ENCODE peak calls at places on chromosomes 12 and 14, in seven cellular contexts. L, W, M, B, U, C and T are unnamed samples.

GRCh38 chr14:102776761-102777710 is at the start of gene TRAF3:
- DNase-seq in B (no peak), L (no peak), U (no peak), M (no peak), C (peak), W (peak), T (peak)

GRCh38 chr14:99265571-99265970 is 6.4 kb downstream of the BCL11B start:
- DNase-seq in U (no peak), W (no peak), C (no peak), M (no peak), L (no peak), B (no peak), T (no peak)

GRCh38 chr12:68487721-68488309 is 122.9 kb upstream of the RAP1B start:
- DNase-seq in U (no peak), B (no peak), M (no peak), W (no peak), L (no peak), C (no peak), T (no peak)

GRCh38 chr14:77098470-77099353 is 654 bp downstream of the CIPC start:
- DNase-seq in L (no peak), C (peak), B (no peak), M (no peak), W (no peak), U (no peak), T (no peak)

GRCh38 chr14:60349663-60350365 is 100.8 kb downstream of the PPM1A start:
- DNase-seq in W (peak), B (no peak), U (no peak), C (peak), L (peak), M (peak), T (peak)

GRCh38 chr14:49992901-49993335 is 100.0 kb downstream of the ARF6 start:
- DNase-seq in B (peak), W (peak), L (no peak), U (no peak), C (no peak), M (peak), T (peak)

GRCh38 chr12:93442411-93443340 is 929 bp upstream of the UBE2N start:
- DNase-seq in C (peak), B (no peak), U (no peak), L (no peak), W (peak), M (no peak), T (no peak)

GRCh38 chr14:61934385-61934784 is 172.2 kb downstream of the SNAPC1 start:
- DNase-seq in W (peak), U (no peak), M (no peak), L (no peak), C (no peak), B (no peak), T (no peak)

GRCh38 chr14:88879016-88879415 is 54.6 kb downstream of the TTC8 start:
- DNase-seq in B (no peak), L (no peak), W (peak), C (peak), U (no peak), M (no peak), T (peak)

GRCh38 chr12:43578782-43579181 is 26.8 kb upstream of the ADAMTS20 start:
- DNase-seq in C (no peak), W (peak), L (no peak), M (no peak), B (no peak), U (no peak), T (no peak)

GRCh38 chr14:86739761-86740160 is 1209.8 kb downstream of the FLRT2 start:
- DNase-seq in W (no peak), U (no peak), B (no peak), C (no peak), L (no peak), M (peak), T (no peak)

GRCh38 chr12:86233126-86233525 is 23.1 kb downstream of the MGAT4C start:
- DNase-seq in W (no peak), L (peak), U (no peak), C (no peak), B (no peak), M (no peak), T (no peak)

GRCh38 chr14:25400607-25401206 is 350.8 kb upstream of the STXBP6 start:
- DNase-seq in U (no peak), B (no peak), W (peak), C (peak), M (peak), L (no peak), T (peak)

GRCh38 chr14:99790978-99791376 is 2.2 kb upstream of the EML1 start:
- DNase-seq in U (no peak), M (no peak), C (no peak), W (no peak), L (no peak), B (no peak), T (no peak)

GRCh38 chr12:111283986-111284385 is 84.9 kb downstream of the PHETA1 start:
- DNase-seq in C (no peak), M (no peak), U (no peak), L (no peak), W (no peak), B (no peak), T (no peak)

GRCh38 chr12:47214771-47215170 is 135.0 kb upstream of the AMIGO2 start:
- DNase-seq in B (no peak), U (no peak), M (no peak), L (no peak), C (no peak), W (no peak), T (no peak)

GRCh38 chr12:47218191-47218654 is 138.5 kb upstream of the AMIGO2 start:
- DNase-seq in L (no peak), W (no peak), U (no peak), C (no peak), B (no peak), M (no peak), T (no peak)

GRCh38 chr12:47219243-47219642 is 139.5 kb upstream of the AMIGO2 start:
- DNase-seq in M (no peak), C (no peak), U (no peak), L (no peak), W (peak), B (no peak), T (peak)

GRCh38 chr12:47214001-47214619 is 134.4 kb upstream of the AMIGO2 start:
- DNase-seq in B (no peak), W (no peak), M (no peak), U (no peak), L (no peak), C (no peak), T (no peak)

GRCh38 chr12:47216150-47216677 is 136.5 kb upstream of the AMIGO2 start:
- DNase-seq in W (no peak), B (peak), U (no peak), M (no peak), C (peak), L (no peak), T (no peak)
- TF ChIP-seq CEBPB in W (no peak), B (no peak), U (no peak), M (no peak), C (no peak), L (no peak), T (no peak)

GRCh38 chr12:79454338-79454777 is 236.4 kb downstream of the PAWR start:
- DNase-seq in B (no peak), C (no peak), U (no peak), W (peak), M (peak), L (no peak), T (no peak)
- TF ChIP-seq CEBPB in B (no peak), C (no peak), U (no peak), W (no peak), M (no peak), L (no peak), T (no peak)

GRCh38 chr14:93538411-93538810 is 107.7 kb downstream of the UNC79 start:
- DNase-seq in M (no peak), B (no peak), C (peak), L (peak), U (peak), W (peak), T (peak)

GRCh38 chr14:93533864-93534263 is 103.1 kb downstream of the UNC79 start:
- DNase-seq in B (peak), W (no peak), C (no peak), L (no peak), M (no peak), U (no peak), T (no peak)

GRCh38 chr14:93540235-93540634 is 109.5 kb downstream of the UNC79 start:
- DNase-seq in L (no peak), M (no peak), B (no peak), U (no peak), W (no peak), C (no peak), T (no peak)

GRCh38 chr14:93536945-93537344 is 106.2 kb downstream of the UNC79 start:
- DNase-seq in U (no peak), W (no peak), B (no peak), L (peak), C (peak), M (peak), T (peak)

GRCh38 chr14:93537962-93538361 is 107.2 kb downstream of the UNC79 start:
- DNase-seq in M (no peak), U (no peak), L (no peak), W (no peak), B (no peak), C (no peak), T (no peak)
- TF ChIP-seq CEBPB in M (no peak), U (no peak), L (no peak), W (no peak), B (no peak), C (no peak), T (no peak)

DNA sequence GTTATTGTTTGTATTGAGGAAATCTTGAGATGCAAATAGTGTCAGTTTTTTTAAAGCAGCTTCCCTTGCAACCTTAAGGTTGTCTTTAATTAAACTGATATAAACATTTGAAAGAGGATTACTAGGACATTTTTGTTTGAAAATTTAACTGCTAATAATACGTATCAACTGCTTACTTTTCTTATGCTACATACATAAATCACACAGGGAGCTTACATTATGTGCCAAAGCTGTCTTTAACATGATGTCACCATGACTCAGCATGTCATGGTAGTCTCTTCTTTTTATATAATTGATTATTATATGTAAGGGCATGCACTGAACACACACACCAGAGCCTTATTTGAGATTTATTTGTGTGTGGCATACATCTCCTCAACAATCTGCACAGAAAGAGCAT is 63.0 kb upstream of the PTHLH start:
- DNase-seq in C (peak), W (peak), L (no peak), M (no peak), B (no peak), U (no peak), T (peak)
- TF ChIP-seq CEBPB in C (no peak), W (no peak), L (no peak), M (no peak), B (no peak), U (no peak), T (no peak)

DNA sequence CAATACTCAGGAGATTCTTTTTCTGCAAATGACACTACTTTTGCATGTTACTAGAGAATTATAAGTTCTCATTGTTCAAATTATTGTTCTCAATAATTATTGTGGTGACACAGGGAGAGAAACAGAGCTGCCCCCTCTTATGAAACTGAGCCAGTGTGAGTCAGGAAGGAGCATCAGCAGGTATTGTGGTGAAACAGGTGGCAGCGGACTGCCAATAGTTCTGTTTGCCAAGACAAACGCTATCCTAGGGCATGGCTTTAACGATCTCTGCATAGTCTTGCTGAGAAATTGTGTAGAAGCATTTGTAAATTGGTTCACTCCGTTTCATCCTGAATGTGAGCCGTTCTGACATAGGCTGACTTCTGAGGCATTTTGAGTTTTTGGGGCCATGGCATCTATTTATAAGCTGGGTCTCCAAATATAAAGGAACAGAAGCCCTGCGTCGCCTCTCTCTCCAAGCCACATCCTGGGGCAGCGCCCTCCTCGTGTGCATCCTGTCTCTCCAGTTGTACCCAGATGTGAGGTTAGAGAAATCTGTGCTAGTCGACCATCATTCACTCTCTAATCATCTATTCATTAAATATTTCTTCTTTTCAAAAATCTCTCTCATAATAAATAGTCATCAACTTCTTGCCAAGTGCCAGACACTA is 15.8 kb upstream of the PPP4R4 start:
- DNase-seq in B (no peak), C (no peak), M (no peak), L (no peak), W (no peak), U (no peak), T (no peak)
- TF ChIP-seq CEBPB in B (no peak), C (no peak), M (no peak), L (no peak), W (no peak), U (no peak), T (no peak)

GRCh38 chr14:52553002-52553670 is 500 bp downstream of the GPR137C start:
- DNase-seq in M (no peak), W (no peak), C (peak), U (no peak), L (no peak), B (no peak), T (no peak)

GRCh38 chr14:52552063-52552988 is at the start of the genes GPR137C and TXNDC16:
- DNase-seq in W (peak), L (peak), C (peak), U (peak), B (peak), M (peak), T (peak)

GRCh38 chr14:52551696-52552062 is 626 bp downstream of the TXNDC16 start:
- DNase-seq in B (no peak), L (no peak), U (no peak), M (peak), C (peak), W (peak), T (no peak)

GRCh38 chr14:52551205-52551604 is 1.1 kb downstream of the TXNDC16 start:
- DNase-seq in L (no peak), W (no peak), C (no peak), M (no peak), U (no peak), B (no peak), T (no peak)

DNA sequence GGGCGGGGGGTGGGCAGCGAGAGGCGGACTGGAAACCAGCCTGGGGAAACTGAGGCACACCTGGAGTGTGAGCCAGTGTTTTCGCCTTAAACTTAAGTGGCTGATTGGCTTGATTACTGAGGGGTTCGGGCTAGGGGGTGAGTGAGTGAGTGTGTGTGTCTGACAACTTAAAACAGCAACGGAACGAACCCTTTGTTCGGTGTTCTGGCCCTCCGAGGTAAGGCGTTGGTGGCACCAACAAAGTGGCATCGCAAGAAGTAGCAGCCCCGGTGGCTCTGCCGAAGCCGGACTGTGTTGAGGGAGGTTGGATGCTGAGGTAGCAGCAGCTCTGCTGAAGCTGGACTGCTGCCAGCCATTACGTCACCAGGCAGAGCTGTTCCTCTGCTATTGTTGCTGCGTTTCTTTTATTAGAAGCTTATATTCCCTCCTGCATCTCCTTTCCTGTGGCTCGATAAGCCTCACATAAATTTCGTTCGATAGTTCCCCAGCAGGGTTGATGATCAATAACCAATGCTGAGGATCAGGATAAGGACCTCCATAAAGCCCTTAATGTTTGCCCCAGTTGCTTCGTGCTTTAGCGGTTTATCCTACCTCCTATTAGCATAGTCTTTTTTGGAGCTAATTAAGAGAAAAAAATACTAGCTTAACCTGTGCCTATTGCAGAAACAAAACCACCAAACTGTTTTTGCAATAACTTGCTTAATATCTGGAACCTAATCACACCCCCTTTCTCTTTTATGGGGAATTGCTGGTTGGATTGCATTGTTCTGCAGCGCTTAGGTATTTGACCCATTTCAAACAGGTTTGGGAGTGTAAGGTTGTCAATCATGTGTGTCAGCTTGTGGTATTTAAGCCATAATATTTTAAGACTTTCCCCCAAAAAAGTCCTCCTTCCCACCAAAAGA is 1.3 kb downstream of the GPR137C start:
- DNase-seq in C (peak), B (peak), M (peak), L (peak), U (no peak), W (peak), T (peak)
- TF ChIP-seq CEBPB in C (peak), B (no peak), M (peak), L (no peak), U (no peak), W (peak), T (no peak)

DNA sequence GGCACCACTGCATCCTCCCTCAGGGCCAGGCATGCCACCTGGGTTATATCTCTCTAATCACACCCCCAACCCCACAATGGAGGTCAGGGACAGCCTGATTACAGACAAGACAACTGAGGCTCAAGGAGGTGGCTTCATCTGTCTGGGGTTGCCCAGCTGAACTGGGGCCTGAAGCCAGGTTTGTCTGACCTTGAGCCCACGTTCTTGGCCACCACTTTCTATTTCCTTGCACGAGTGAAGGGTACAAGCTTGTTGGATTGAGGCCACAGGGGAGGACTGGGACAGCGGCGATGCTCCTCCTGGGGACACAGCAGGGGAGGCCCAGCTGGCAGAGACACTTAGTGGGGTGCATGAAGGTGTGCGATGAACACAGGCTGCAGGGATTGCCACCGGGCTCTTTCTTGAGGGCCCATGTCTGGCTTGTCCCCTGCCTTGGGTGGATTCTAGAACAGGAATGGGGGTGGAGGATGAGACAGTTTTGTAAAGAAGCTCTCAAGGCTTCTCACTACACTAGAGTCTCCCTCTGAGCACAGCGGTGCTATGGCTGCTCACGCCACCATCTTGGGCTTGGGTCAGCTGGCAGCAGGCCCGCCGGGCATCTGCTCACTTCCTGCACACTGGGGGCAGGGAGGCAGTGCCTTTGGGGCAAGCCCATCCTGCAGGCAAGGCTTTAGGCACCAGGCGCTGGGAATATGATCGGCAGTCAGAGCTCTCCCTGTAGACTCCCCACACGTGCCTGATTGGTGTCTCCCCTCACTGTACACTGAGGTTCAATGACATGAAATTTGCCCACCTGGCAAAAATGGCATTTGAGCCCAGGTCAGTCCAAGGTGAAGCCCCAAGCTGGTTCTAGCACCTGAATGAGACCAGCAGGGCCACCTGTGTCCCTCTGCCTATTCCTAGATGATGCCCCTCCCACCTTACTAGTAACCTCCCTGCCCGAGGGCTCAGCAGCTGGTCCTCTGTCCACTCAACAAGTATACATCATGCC is 16.0 kb downstream of the RITA1 start:
- DNase-seq in C (no peak), L (no peak), U (no peak), W (no peak), M (no peak), B (no peak), T (no peak)
- TF ChIP-seq CEBPB in C (no peak), L (no peak), U (no peak), W (no peak), M (no peak), B (no peak), T (no peak)

GRCh38 chr14:34344318-34344717 is 117.7 kb downstream of the SPTSSA start:
- DNase-seq in W (no peak), B (no peak), C (no peak), U (no peak), L (no peak), M (no peak), T (no peak)

GRCh38 chr14:34338056-34338455 is 124.0 kb downstream of the SPTSSA start:
- DNase-seq in L (no peak), U (no peak), B (no peak), C (no peak), M (no peak), W (no peak), T (no peak)

GRCh38 chr14:34336501-34336900 is 125.5 kb downstream of the SPTSSA start:
- DNase-seq in L (no peak), B (no peak), W (no peak), U (no peak), M (peak), C (no peak), T (no peak)

GRCh38 chr14:34345718-34346465 is 116.1 kb downstream of the SPTSSA start:
- DNase-seq in U (no peak), B (no peak), W (no peak), M (no peak), C (no peak), L (no peak), T (no peak)

GRCh38 chr14:34340226-34340625 is 121.8 kb downstream of the SPTSSA start:
- DNase-seq in L (no peak), M (no peak), W (peak), C (no peak), B (no peak), U (no peak), T (no peak)
- TF ChIP-seq CEBPB in L (no peak), M (no peak), W (peak), C (no peak), B (no peak), U (no peak), T (no peak)